ENCODE peak calls at places on chromosome 21, in five cellular contexts. K, D, I, S and C are unnamed samples.
A peak's percentile ranks its signal among the peaks of the same experiment; 100 is the strongest.

GRCh38 chr21:31777857-31778256 is 45.9 kb upstream of the SCAF4 start:
- DNase-seq in K (no peak), D (no peak), I (no peak), S (no peak), C (no peak)

GRCh38 chr21:32844653-32845443 is 73.3 kb upstream of the PAXBP1 start:
- DNase-seq in K (no peak), D (no peak), I (peak; percentile 61), S (no peak), C (peak; percentile 18)

GRCh38 chr21:38500073-38500472 is 1.8 kb upstream of the ERG start:
- DNase-seq in K (no peak), D (no peak), I (no peak), S (no peak), C (no peak)

GRCh38 chr21:32410916-32411315 is 1.6 kb upstream of the EVA1C start:
- DNase-seq in K (no peak), D (no peak), I (no peak), S (no peak), C (no peak)

GRCh38 chr21:37006521-37007291 is at the start of gene RIPPLY3:
- DNase-seq in K (no peak), D (no peak), I (peak; percentile 45), S (no peak), C (no peak)

GRCh38 chr21:36320421-36321324 is 676 bp downstream of the MORC3 start:
- DNase-seq in K (no peak), D (peak; percentile 87), I (peak; percentile 70), S (peak; percentile 70), C (peak; percentile 72)

GRCh38 chr21:36551731-36552457 is 72.0 kb upstream of the CLDN14 start:
- DNase-seq in K (no peak), D (no peak), I (no peak), S (no peak), C (no peak)

GRCh38 chr21:26736449-26736848 is 108.8 kb downstream of the ADAMTS1 start:
- DNase-seq in K (no peak), D (no peak), I (no peak), S (no peak), C (no peak)

GRCh38 chr21:32726742-32727477 is 903 bp downstream of the SYNJ1 start:
- DNase-seq in K (no peak), D (no peak), I (peak; percentile 28), S (no peak), C (no peak)

GRCh38 chr21:31731112-31731801 is 661 bp downstream of the SCAF4 start:
- DNase-seq in K (peak; percentile 74), D (peak; percentile 69), I (no peak), S (peak; percentile 57), C (peak; percentile 58)

GRCh38 chr21:34632498-34632897 is 17.6 kb upstream of the RCAN1 start:
- DNase-seq in K (no peak), D (no peak), I (no peak), S (no peak), C (no peak)

GRCh38 chr21:34704119-34704518 is 35.3 kb downstream of the CLIC6 start:
- DNase-seq in K (no peak), D (no peak), I (no peak), S (no peak), C (no peak)

GRCh38 chr21:38798481-38798882 is 7.2 kb upstream of the ETS2 start:
- DNase-seq in K (no peak), D (no peak), I (peak; percentile 96), S (no peak), C (no peak)

GRCh38 chr21:35316456-35316855 is 267.4 kb upstream of the RUNX1 start:
- DNase-seq in K (no peak), D (no peak), I (no peak), S (no peak), C (no peak)

GRCh38 chr21:29657228-29657989 is 282.4 kb downstream of the GRIK1 start:
- DNase-seq in K (no peak), D (no peak), I (no peak), S (no peak), C (no peak)

GRCh38 chr21:35257413-35257812 is 208.3 kb upstream of the RUNX1 start:
- DNase-seq in K (no peak), D (peak; percentile 64), I (peak; percentile 98), S (no peak), C (peak; percentile 26)

GRCh38 chr21:46634427-46634826 is 1.0 kb upstream of the PRMT2 start:
- DNase-seq in K (no peak), D (no peak), I (peak; percentile 84), S (no peak), C (no peak)

GRCh38 chr21:25912402-25912746 is 177.6 kb downstream of the GABPA start:
- DNase-seq in K (no peak), D (no peak), I (no peak), S (no peak), C (no peak)

GRCh38 chr21:32770514-32771133 is 931 bp downstream of the PAXBP1 start:
- DNase-seq in K (peak; percentile 48), D (no peak), I (peak; percentile 5), S (no peak), C (peak; percentile 48)

GRCh38 chr21:35508389-35508888 is 459.3 kb upstream of the RUNX1 start:
- DNase-seq in K (no peak), D (peak; percentile 75), I (peak; percentile 92), S (no peak), C (peak; percentile 49)

GRCh38 chr21:8991968-8992621 is 1529.3 kb upstream of the TPTE start:
- DNase-seq in K (no peak), D (no peak), I (peak; percentile 1), S (no peak), C (no peak)

GRCh38 chr21:39251326-39251725 is 62.1 kb downstream of the BRWD1 start:
- DNase-seq in K (no peak), D (no peak), I (no peak), S (no peak), C (no peak)

GRCh38 chr21:36425286-36425685 is 40.1 kb downstream of the CHAF1B start:
- DNase-seq in K (no peak), D (no peak), I (no peak), S (no peak), C (no peak)

DNA sequence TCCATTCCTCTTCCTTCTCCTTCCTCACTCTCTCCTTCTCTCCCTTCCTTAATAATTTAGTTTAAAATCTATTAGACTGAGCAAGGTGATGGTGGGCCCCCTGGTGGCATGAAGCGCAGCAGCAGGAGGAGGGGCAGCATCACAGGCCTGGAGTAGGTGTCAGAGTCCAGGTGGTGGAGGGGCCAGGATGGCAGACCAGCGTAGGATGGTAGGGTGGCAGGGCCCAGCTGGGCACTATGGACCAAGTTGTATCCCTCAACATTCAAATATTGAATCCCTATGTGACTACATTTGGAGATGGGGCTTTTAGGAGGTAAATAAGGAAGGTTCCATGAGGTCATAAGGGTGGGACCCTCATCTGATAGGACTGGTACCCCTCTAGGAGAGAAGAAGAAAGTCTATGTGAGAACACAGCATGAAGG is 61.0 kb downstream of the WDR4 start:
- DNase-seq in K (peak; percentile 76), D (peak; percentile 84), I (peak; percentile 69), S (peak; percentile 66), C (peak; percentile 83)
- H3K4me1 ChIP-seq in K (no peaks in the 10 kb centered on the region), D (no peaks in the 10 kb centered on the region), I (no peaks in the 10 kb centered on the region), S (no peaks in the 10 kb centered on the region), C (no peaks in the 10 kb centered on the region)

GRCh38 chr21:16071082-16071481 is 341.3 kb downstream of the USP25 start:
- DNase-seq in K (no peak), D (no peak), I (no peak), S (no peak), C (peak; percentile 19)
- H3K4me3 ChIP-seq in K (no peak overlapping the region), D (peak overlapping the region; percentile 11), I (no peak overlapping the region), S (peak overlapping the region; percentile 63), C (peak overlapping the region; percentile 41)

DNA sequence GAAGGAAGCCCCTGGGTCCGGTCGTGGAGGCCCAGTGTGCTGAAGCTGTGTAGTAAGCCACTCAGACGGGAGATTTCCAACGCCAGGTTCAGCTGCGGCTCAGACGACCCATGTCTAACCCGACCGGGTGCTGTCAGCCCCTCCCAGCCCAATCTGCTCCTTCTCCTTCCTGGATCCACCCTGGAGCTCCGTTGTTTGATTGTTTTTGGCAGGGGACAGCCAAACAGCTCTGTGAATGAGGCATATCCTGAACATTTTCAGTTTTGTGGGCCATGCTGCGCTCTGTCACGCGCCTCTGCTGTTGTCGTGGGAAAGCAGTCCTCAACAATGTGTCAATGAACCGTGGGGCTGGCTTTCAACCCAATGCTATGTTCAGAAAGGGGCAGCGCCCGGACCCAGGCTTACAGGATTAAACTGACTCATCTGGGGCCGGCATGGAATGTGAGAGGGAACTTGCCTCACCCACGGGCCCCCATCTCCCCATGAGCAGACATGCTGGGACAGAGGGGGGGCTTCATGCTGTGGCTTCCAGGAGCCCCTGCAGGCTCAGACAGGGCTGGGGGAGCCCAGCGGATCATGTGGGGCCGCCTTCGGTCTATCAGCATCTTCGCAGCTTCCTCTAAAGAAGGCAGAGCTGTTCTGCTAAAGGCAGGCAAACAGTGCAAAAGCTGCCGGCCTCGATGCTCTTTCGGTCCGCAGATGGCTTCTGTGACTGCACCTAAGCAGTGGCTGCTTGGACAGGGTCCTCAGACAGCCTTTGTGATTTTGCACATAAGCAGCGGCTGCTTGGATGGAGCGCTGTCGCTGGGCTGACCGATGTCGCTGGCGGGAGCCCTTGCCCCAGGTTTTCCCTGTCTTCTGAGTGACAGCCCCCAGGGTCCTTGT is 101.7 kb downstream of the RIPK4 start:
- DNase-seq in K (no peak), D (no peak), I (peak; percentile 66), S (no peak), C (no peak)
- H3K27ac ChIP-seq in K (no peak overlapping the region), D (no peak overlapping the region), I (peak overlapping the region; percentile 89), S (no peak overlapping the region), C (no peak overlapping the region)

GRCh38 chr21:45427331-45428271 is 22.6 kb downstream of the COL18A1 start:
- DNase-seq in K (no peak), D (peak; percentile 81), I (peak; percentile 97), S (no peak), C (no peak)

GRCh38 chr21:45429221-45430164 is 24.5 kb downstream of the COL18A1 start:
- DNase-seq in K (no peak), D (no peak), I (no peak), S (no peak), C (no peak)

GRCh38 chr21:45430521-45431501 is 25.8 kb downstream of the COL18A1 start:
- DNase-seq in K (no peak), D (no peak), I (no peak), S (no peak), C (peak; percentile 49)

GRCh38 chr21:45424854-45425795 is 20.2 kb downstream of the COL18A1 start:
- DNase-seq in K (no peak), D (peak; percentile 56), I (no peak), S (no peak), C (no peak)

GRCh38 chr21:45428534-45428933 is 23.6 kb downstream of the COL18A1 start:
- DNase-seq in K (no peak), D (no peak), I (no peak), S (no peak), C (no peak)
- H3K4me1 ChIP-seq in K (no peaks in the 10 kb centered on the region), D (peaks cover 39% of the 10 kb centered on the region), I (peaks cover 17% of the 10 kb centered on the region), S (peaks cover 6% of the 10 kb centered on the region), C (peaks cover 31% of the 10 kb centered on the region)

GRCh38 chr21:44306926-44307687 is 7.3 kb downstream of the PFKL start:
- DNase-seq in K (no peak), D (no peak), I (no peak), S (no peak), C (peak; percentile 94)
- H3K4me3 ChIP-seq in K (no peak overlapping the region), D (no peak overlapping the region), I (no peak overlapping the region), S (peak overlapping the region; percentile 3), C (no peak overlapping the region)